ENCODE peak calls at places on chromosomes 6 and 20, in four cellular contexts. E, A, U and N are unnamed samples.

GRCh38 chr6:50655848-50656453 is 57.4 kb upstream of the TFAP2D start:
- DNase-seq in A (no peak), E (no peak), U (peak; percentile 4), N (peak; percentile 37)

GRCh38 chr6:41440958-41441357 is 105.2 kb upstream of the FOXP4 start:
- DNase-seq in E (no peak), U (no peak), A (no peak), N (no peak)

GRCh38 chr6:125300992-125301434 is 754 bp downstream of the HDDC2 start:
- DNase-seq in A (peak; percentile 46), U (peak; percentile 24), E (no peak), N (peak; percentile 6)

GRCh38 chr20:13644010-13644409 is 5.3 kb upstream of the TASP1 start:
- DNase-seq in U (no peak), A (peak; percentile 66), E (no peak), N (peak; percentile 76)

GRCh38 chr20:16263582-16263981 is 309.7 kb downstream of the KIF16B start:
- DNase-seq in A (no peak), E (no peak), U (no peak), N (no peak)

GRCh38 chr6:1614767-1615650 is 5.3 kb downstream of the FOXC1 start:
- DNase-seq in A (no peak), E (no peak), U (no peak), N (no peak)

GRCh38 chr6:64146094-64146493 is 510.5 kb downstream of the PHF3 start:
- DNase-seq in U (no peak), A (no peak), E (no peak), N (no peak)

GRCh38 chr6:75557068-75557467 is 44.6 kb upstream of the SENP6 start:
- DNase-seq in E (no peak), U (no peak), A (no peak), N (no peak)

GRCh38 chr6:108805611-108806181 is 42.5 kb upstream of the ARMC2 start:
- DNase-seq in U (no peak), E (no peak), A (no peak), N (peak; percentile 13)

GRCh38 chr20:58695895-58696375 is 3.3 kb downstream of the NPEPL1 start:
- DNase-seq in U (no peak), E (no peak), A (no peak), N (no peak)

GRCh38 chr6:20954325-20954724 is 420.1 kb downstream of the CDKAL1 start:
- DNase-seq in E (no peak), A (no peak), U (no peak), N (no peak)

GRCh38 chr6:87698618-87699017 is 3.4 kb downstream of the AKIRIN2 start:
- DNase-seq in E (no peak), A (no peak), U (no peak), N (no peak)

GRCh38 chr20:54122189-54122588 is 51.6 kb downstream of the CYP24A1 start:
- DNase-seq in A (peak; percentile 83), E (no peak), U (peak; percentile 14), N (peak; percentile 47)

GRCh38 chr6:1179571-1180459 is 132.1 kb upstream of the FOXQ1 start:
- DNase-seq in E (no peak), A (no peak), U (no peak), N (no peak)

GRCh38 chr20:20820104-20820503 is 107.7 kb upstream of the RALGAPA2 start:
- DNase-seq in E (no peak), U (no peak), A (peak; percentile 24), N (peak; percentile 70)